ENCODE peak calls at places on chromosomes 12 and 14, in seven cellular contexts. One of them, this sample, is unnamed.
A peak's percentile ranks its signal among the peaks of the same experiment; 100 is the strongest.

GRCh38 chr12:131066886-131067490 is 113.3 kb downstream of the ADGRD1 start:
- DNase-seq in fibroblast of lung: no peak
- DNase-seq in NCI-H69: no peak
- DNase-seq in lung: no peak
- DNase-seq in stimulated activated CD8-positive, alpha-beta memory T cell treated with anti-CD3 and anti-CD28 coated beads, Interleukin-7, amount 100 ng/mL, for 1 hour: no peak
- DNase-seq in endothelial cell: no peak
- DNase-seq in left colon: peak; percentile 23
- DNase-seq in this sample: no peak

GRCh38 chr14:59632381-59632780 is 55.8 kb upstream of the CCDC175 start:
- DNase-seq in fibroblast of lung: peak; percentile 24
- DNase-seq in NCI-H69: peak; percentile 63
- DNase-seq in lung: no peak
- DNase-seq in stimulated activated CD8-positive, alpha-beta memory T cell treated with anti-CD3 and anti-CD28 coated beads, Interleukin-7, amount 100 ng/mL, for 1 hour: no peak
- DNase-seq in endothelial cell: peak; percentile 60
- DNase-seq in left colon: no peak
- DNase-seq in this sample: no peak

GRCh38 chr12:6899837-6900519 is 4.6 kb upstream of the LRRC23 start:
- DNase-seq in fibroblast of lung: peak; percentile 61
- DNase-seq in NCI-H69: peak; percentile 97
- DNase-seq in lung: peak; percentile 80
- DNase-seq in stimulated activated CD8-positive, alpha-beta memory T cell treated with anti-CD3 and anti-CD28 coated beads, Interleukin-7, amount 100 ng/mL, for 1 hour: no peak
- DNase-seq in endothelial cell: no peak
- DNase-seq in left colon: peak; percentile 91
- DNase-seq in this sample: no peak

GRCh38 chr14:104111301-104112112 is 26.0 kb downstream of the ASPG start:
- DNase-seq in fibroblast of lung: no peak
- DNase-seq in NCI-H69: no peak
- DNase-seq in lung: no peak
- DNase-seq in stimulated activated CD8-positive, alpha-beta memory T cell treated with anti-CD3 and anti-CD28 coated beads, Interleukin-7, amount 100 ng/mL, for 1 hour: no peak
- DNase-seq in endothelial cell: no peak
- DNase-seq in left colon: peak; percentile 44
- DNase-seq in this sample: no peak

GRCh38 chr14:20327005-20327869 is 5.8 kb downstream of the CCNB1IP1 start:
- DNase-seq in fibroblast of lung: peak; percentile 79
- DNase-seq in NCI-H69: peak; percentile 79
- DNase-seq in lung: no peak
- DNase-seq in stimulated activated CD8-positive, alpha-beta memory T cell treated with anti-CD3 and anti-CD28 coated beads, Interleukin-7, amount 100 ng/mL, for 1 hour: no peak
- DNase-seq in endothelial cell: peak; percentile 21
- DNase-seq in left colon: no peak
- DNase-seq in this sample: no peak

GRCh38 chr12:121170581-121171260 is 38.0 kb downstream of the P2RX7 start:
- DNase-seq in fibroblast of lung: no peak
- DNase-seq in NCI-H69: no peak
- DNase-seq in lung: no peak
- DNase-seq in stimulated activated CD8-positive, alpha-beta memory T cell treated with anti-CD3 and anti-CD28 coated beads, Interleukin-7, amount 100 ng/mL, for 1 hour: no peak
- DNase-seq in endothelial cell: no peak
- DNase-seq in left colon: no peak
- DNase-seq in this sample: no peak

GRCh38 chr12:31736472-31736871 is 7.7 kb upstream of the AMN1 start:
- DNase-seq in fibroblast of lung: peak; percentile 36
- DNase-seq in NCI-H69: peak; percentile 61
- DNase-seq in lung: no peak
- DNase-seq in stimulated activated CD8-positive, alpha-beta memory T cell treated with anti-CD3 and anti-CD28 coated beads, Interleukin-7, amount 100 ng/mL, for 1 hour: peak; percentile 26
- DNase-seq in endothelial cell: no peak
- DNase-seq in left colon: no peak
- DNase-seq in this sample: no peak

GRCh38 chr12:52965337-52965731 is 16.4 kb downstream of the KRT18 start:
- DNase-seq in fibroblast of lung: no peak
- DNase-seq in NCI-H69: no peak
- DNase-seq in lung: no peak
- DNase-seq in stimulated activated CD8-positive, alpha-beta memory T cell treated with anti-CD3 and anti-CD28 coated beads, Interleukin-7, amount 100 ng/mL, for 1 hour: no peak
- DNase-seq in endothelial cell: no peak
- DNase-seq in left colon: peak; percentile 65
- DNase-seq in this sample: no peak

GRCh38 chr12:121255433-121255832 is 41.1 kb downstream of the CAMKK2 start:
- DNase-seq in fibroblast of lung: no peak
- DNase-seq in NCI-H69: peak; percentile 40
- DNase-seq in lung: no peak
- DNase-seq in stimulated activated CD8-positive, alpha-beta memory T cell treated with anti-CD3 and anti-CD28 coated beads, Interleukin-7, amount 100 ng/mL, for 1 hour: no peak
- DNase-seq in endothelial cell: no peak
- DNase-seq in left colon: no peak
- DNase-seq in this sample: no peak

GRCh38 chr12:68636268-68636667 is 25.6 kb downstream of the RAP1B start:
- DNase-seq in fibroblast of lung: peak; percentile 80
- DNase-seq in NCI-H69: no peak
- DNase-seq in lung: no peak
- DNase-seq in stimulated activated CD8-positive, alpha-beta memory T cell treated with anti-CD3 and anti-CD28 coated beads, Interleukin-7, amount 100 ng/mL, for 1 hour: no peak
- DNase-seq in endothelial cell: no peak
- DNase-seq in left colon: no peak
- DNase-seq in this sample: no peak

GRCh38 chr14:59897757-59898383 is 22.1 kb upstream of the LRRC9 start:
- DNase-seq in fibroblast of lung: peak; percentile 3
- DNase-seq in NCI-H69: peak; percentile 68
- DNase-seq in lung: no peak
- DNase-seq in stimulated activated CD8-positive, alpha-beta memory T cell treated with anti-CD3 and anti-CD28 coated beads, Interleukin-7, amount 100 ng/mL, for 1 hour: no peak
- DNase-seq in endothelial cell: peak; percentile 53
- DNase-seq in left colon: no peak
- DNase-seq in this sample: no peak

GRCh38 chr12:106690569-106690968 is 83.9 kb upstream of the RIC8B start:
- DNase-seq in fibroblast of lung: no peak
- DNase-seq in NCI-H69: no peak
- DNase-seq in lung: no peak
- DNase-seq in stimulated activated CD8-positive, alpha-beta memory T cell treated with anti-CD3 and anti-CD28 coated beads, Interleukin-7, amount 100 ng/mL, for 1 hour: no peak
- DNase-seq in endothelial cell: no peak
- DNase-seq in left colon: no peak
- DNase-seq in this sample: no peak

GRCh38 chr14:96274122-96274910 is 18.3 kb downstream of the BDKRB1 start:
- DNase-seq in fibroblast of lung: peak; percentile 96
- DNase-seq in NCI-H69: no peak
- DNase-seq in lung: no peak
- DNase-seq in stimulated activated CD8-positive, alpha-beta memory T cell treated with anti-CD3 and anti-CD28 coated beads, Interleukin-7, amount 100 ng/mL, for 1 hour: no peak
- DNase-seq in endothelial cell: no peak
- DNase-seq in left colon: no peak
- DNase-seq in this sample: no peak

GRCh38 chr12:73798523-73798922 is 739.1 kb upstream of the ATXN7L3B start:
- DNase-seq in fibroblast of lung: no peak
- DNase-seq in NCI-H69: no peak
- DNase-seq in lung: no peak
- DNase-seq in stimulated activated CD8-positive, alpha-beta memory T cell treated with anti-CD3 and anti-CD28 coated beads, Interleukin-7, amount 100 ng/mL, for 1 hour: no peak
- DNase-seq in endothelial cell: no peak
- DNase-seq in left colon: no peak
- DNase-seq in this sample: no peak

GRCh38 chr12:14570231-14570630 is 2.5 kb upstream of the PLBD1 start:
- DNase-seq in fibroblast of lung: no peak
- DNase-seq in NCI-H69: no peak
- DNase-seq in lung: no peak
- DNase-seq in stimulated activated CD8-positive, alpha-beta memory T cell treated with anti-CD3 and anti-CD28 coated beads, Interleukin-7, amount 100 ng/mL, for 1 hour: no peak
- DNase-seq in endothelial cell: no peak
- DNase-seq in left colon: no peak
- DNase-seq in this sample: no peak

GRCh38 chr12:127696963-127697362 is 570.0 kb upstream of the TMEM132C start:
- DNase-seq in fibroblast of lung: no peak
- DNase-seq in NCI-H69: no peak
- DNase-seq in lung: no peak
- DNase-seq in stimulated activated CD8-positive, alpha-beta memory T cell treated with anti-CD3 and anti-CD28 coated beads, Interleukin-7, amount 100 ng/mL, for 1 hour: no peak
- DNase-seq in endothelial cell: no peak
- DNase-seq in left colon: no peak
- DNase-seq in this sample: no peak

GRCh38 chr12:132171968-132172521 is 27.8 kb downstream of the NOC4L start:
- DNase-seq in fibroblast of lung: no peak
- DNase-seq in NCI-H69: no peak
- DNase-seq in lung: no peak
- DNase-seq in stimulated activated CD8-positive, alpha-beta memory T cell treated with anti-CD3 and anti-CD28 coated beads, Interleukin-7, amount 100 ng/mL, for 1 hour: no peak
- DNase-seq in endothelial cell: no peak
- DNase-seq in left colon: no peak
- DNase-seq in this sample: no peak

GRCh38 chr14:73696466-73697390 is 17.5 kb downstream of the PNMA1 start:
- DNase-seq in fibroblast of lung: peak; percentile 51
- DNase-seq in NCI-H69: no peak
- DNase-seq in lung: no peak
- DNase-seq in stimulated activated CD8-positive, alpha-beta memory T cell treated with anti-CD3 and anti-CD28 coated beads, Interleukin-7, amount 100 ng/mL, for 1 hour: no peak
- DNase-seq in endothelial cell: no peak
- DNase-seq in left colon: no peak
- DNase-seq in this sample: no peak

GRCh38 chr12:39824505-39825198 is 205.0 kb upstream of the ABCD2 start:
- DNase-seq in fibroblast of lung: peak; percentile 26
- DNase-seq in NCI-H69: no peak
- DNase-seq in lung: no peak
- DNase-seq in stimulated activated CD8-positive, alpha-beta memory T cell treated with anti-CD3 and anti-CD28 coated beads, Interleukin-7, amount 100 ng/mL, for 1 hour: no peak
- DNase-seq in endothelial cell: no peak
- DNase-seq in left colon: no peak
- DNase-seq in this sample: no peak

GRCh38 chr14:45253754-45254300 is 825 bp upstream of the MIS18BP1 start:
- DNase-seq in fibroblast of lung: no peak
- DNase-seq in NCI-H69: peak; percentile 56
- DNase-seq in lung: peak; percentile 37
- DNase-seq in stimulated activated CD8-positive, alpha-beta memory T cell treated with anti-CD3 and anti-CD28 coated beads, Interleukin-7, amount 100 ng/mL, for 1 hour: no peak
- DNase-seq in endothelial cell: no peak
- DNase-seq in left colon: peak; percentile 26
- DNase-seq in this sample: no peak

GRCh38 chr14:41663478-41663845 is 56.8 kb downstream of the LRFN5 start:
- DNase-seq in fibroblast of lung: no peak
- DNase-seq in NCI-H69: no peak
- DNase-seq in lung: no peak
- DNase-seq in stimulated activated CD8-positive, alpha-beta memory T cell treated with anti-CD3 and anti-CD28 coated beads, Interleukin-7, amount 100 ng/mL, for 1 hour: no peak
- DNase-seq in endothelial cell: no peak
- DNase-seq in left colon: no peak
- DNase-seq in this sample: no peak

GRCh38 chr12:52006726-52007157 is at the start of gene TAMALIN:
- DNase-seq in fibroblast of lung: peak; percentile 64
- DNase-seq in NCI-H69: peak; percentile 91
- DNase-seq in lung: peak; percentile 55
- DNase-seq in stimulated activated CD8-positive, alpha-beta memory T cell treated with anti-CD3 and anti-CD28 coated beads, Interleukin-7, amount 100 ng/mL, for 1 hour: peak; percentile 66
- DNase-seq in endothelial cell: peak; percentile 75
- DNase-seq in left colon: no peak
- DNase-seq in this sample: no peak

GRCh38 chr12:111160350-111161142 is 208.3 kb downstream of the PHETA1 start:
- DNase-seq in fibroblast of lung: no peak
- DNase-seq in NCI-H69: peak; percentile 86
- DNase-seq in lung: no peak
- DNase-seq in stimulated activated CD8-positive, alpha-beta memory T cell treated with anti-CD3 and anti-CD28 coated beads, Interleukin-7, amount 100 ng/mL, for 1 hour: no peak
- DNase-seq in endothelial cell: no peak
- DNase-seq in left colon: no peak
- DNase-seq in this sample: no peak

GRCh38 chr14:94117856-94118255 is 7.3 kb downstream of the IFI27 start:
- DNase-seq in fibroblast of lung: no peak
- DNase-seq in NCI-H69: no peak
- DNase-seq in lung: no peak
- DNase-seq in stimulated activated CD8-positive, alpha-beta memory T cell treated with anti-CD3 and anti-CD28 coated beads, Interleukin-7, amount 100 ng/mL, for 1 hour: no peak
- DNase-seq in endothelial cell: no peak
- DNase-seq in left colon: no peak
- DNase-seq in this sample: no peak